ENCODE peak calls at places on chromosomes 13 and 19, in five cellular contexts. A is vagina, Y is sigmoid colon, N is stomach, K is SK-N-SH. C is an unnamed sample. For H3K4me1, the result is how much of the 10 kb centered on the place peaks cover.

GRCh38 chr19:45395524-45396388 is 9.1 kb downstream of the PPP1R13L start:
- DNase-seq in A (no peak), Y (no peak), N (no peak), K (no peak), C (no peak)

GRCh38 chr13:76991432-76991795 is 467 bp upstream of the CLN5 start:
- DNase-seq in A (peak), Y (peak), N (peak), K (no peak), C (peak)

GRCh38 chr13:67133476-67133875 is 96.7 kb downstream of the PCDH9 start:
- DNase-seq in A (no peak), Y (no peak), N (no peak), K (no peak), C (no peak)

GRCh38 chr19:48487944-48488343 is 18.8 kb downstream of the CYTH2 start:
- DNase-seq in A (no peak), Y (no peak), N (peak), K (no peak), C (no peak)

GRCh38 chr13:50149932-50150331 is 134.7 kb downstream of the KCNRG start:
- DNase-seq in A (no peak), Y (no peak), N (peak), K (no peak), C (no peak)

GRCh38 chr13:76965759-76966421 is 17.6 kb downstream of the ACOD1 start:
- DNase-seq in A (no peak), Y (peak), N (peak), K (peak), C (no peak)

GRCh38 chr13:23182142-23182541 is 1.4 kb downstream of the SGCG start:
- DNase-seq in A (no peak), Y (no peak), N (no peak), K (no peak), C (no peak)

GRCh38 chr13:25375727-25376358 is 4.1 kb downstream of the ATP8A2 start:
- DNase-seq in A (no peak), Y (no peak), N (no peak), K (peak), C (no peak)

GRCh38 chr19:54062643-54063042 is 1.1 kb downstream of the VSTM1 start:
- DNase-seq in A (no peak), Y (peak), N (no peak), K (no peak), C (peak)

GRCh38 chr19:46579286-46579944 is 21.7 kb upstream of the CALM3 start:
- DNase-seq in A (no peak), Y (no peak), N (no peak), K (peak), C (no peak)

GRCh38 chr19:47681388-47681787 is 31.8 kb upstream of the EHD2 start:
- DNase-seq in A (no peak), Y (no peak), N (no peak), K (no peak), C (no peak)

GRCh38 chr19:46461537-46461936 is 9.8 kb downstream of the PNMA8A start:
- DNase-seq in A (no peak), Y (no peak), N (no peak), K (no peak), C (no peak)

GRCh38 chr13:43963726-43964125 is 84.0 kb downstream of the LACC1 start:
- DNase-seq in A (no peak), Y (no peak), N (no peak), K (no peak), C (no peak)

GRCh38 chr13:27641711-27642502 is 20.2 kb downstream of the POLR1D start:
- DNase-seq in A (no peak), Y (no peak), N (no peak), K (no peak), C (no peak)

GRCh38 chr13:19156013-19156825 is 25.4 kb downstream of the TUBA3C start:
- DNase-seq in A (no peak), Y (peak), N (no peak), K (no peak), C (no peak)

GRCh38 chr13:100694722-100695644 is 20.4 kb upstream of the TMTC4 start:
- DNase-seq in A (no peak), Y (no peak), N (peak), K (peak), C (peak)

GRCh38 chr19:33404916-33405315 is 31.4 kb downstream of the CEBPG start:
- DNase-seq in A (no peak), Y (peak), N (no peak), K (no peak), C (peak)

GRCh38 chr19:45154064-45154827 is 6.5 kb downstream of the NKPD1 start:
- DNase-seq in A (no peak), Y (no peak), N (no peak), K (no peak), C (no peak)

GRCh38 chr19:32098953-32099352 is 246.5 kb upstream of the ZNF507 start:
- DNase-seq in A (no peak), Y (no peak), N (no peak), K (no peak), C (no peak)

GRCh38 chr19:39310558-39311311 is 9.9 kb downstream of the LRFN1 start:
- DNase-seq in A (no peak), Y (no peak), N (no peak), K (no peak), C (peak)

GRCh38 chr19:37932985-37933953 is 26.3 kb downstream of the SIPA1L3 start:
- DNase-seq in A (no peak), Y (no peak), N (peak), K (peak), C (no peak)

GRCh38 chr19:58228584-58229254 is at the start of gene ZNF544:
- DNase-seq in A (no peak), Y (peak), N (peak), K (peak), C (peak)

GRCh38 chr13:106382569-106382968 is 152.9 kb downstream of the EFNB2 start:
- DNase-seq in A (no peak), Y (no peak), N (no peak), K (no peak), C (no peak)

GRCh38 chr19:33805840-33806433 is 9.3 kb downstream of the KCTD15 start:
- DNase-seq in A (no peak), Y (no peak), N (no peak), K (no peak), C (no peak)

GRCh38 chr13:29740961-29741360 is 109.5 kb downstream of the UBL3 start:
- DNase-seq in A (no peak), Y (no peak), N (no peak), K (no peak), C (no peak)

GRCh38 chr19:47608074-47608907 is 643 bp upstream of the BICRA start:
- DNase-seq in A (peak), Y (peak), N (peak), K (peak), C (peak)

GRCh38 chr13:49400755-49401659 is 42.9 kb downstream of the CAB39L start:
- DNase-seq in A (no peak), Y (peak), N (peak), K (peak), C (no peak)

GRCh38 chr19:18607222-18608101 is 863 bp upstream of the CRLF1 start:
- DNase-seq in A (no peak), Y (no peak), N (no peak), K (peak), C (no peak)

GRCh38 chr13:79874396-79875360 is 393.7 kb downstream of the NDFIP2 start:
- DNase-seq in A (no peak), Y (no peak), N (no peak), K (no peak), C (no peak)

GRCh38 chr19:15124572-15125231 is 17.5 kb downstream of the SYDE1 start:
- DNase-seq in A (no peak), Y (peak), N (peak), K (peak), C (no peak)

GRCh38 chr13:28137556-28137955 is 789 bp upstream of the PAN3 start:
- DNase-seq in A (no peak), Y (no peak), N (no peak), K (no peak), C (no peak)

GRCh38 chr13:34926513-34926912 is 15.6 kb upstream of the NBEA start:
- DNase-seq in A (no peak), Y (no peak), N (no peak), K (no peak), C (no peak)

GRCh38 chr13:48221301-48222190 is 11.5 kb upstream of the ITM2B start:
- DNase-seq in A (no peak), Y (peak), N (no peak), K (no peak), C (no peak)

GRCh38 chr19:38685666-38686529 is 38.4 kb downstream of the ACTN4 start:
- DNase-seq in A (no peak), Y (no peak), N (no peak), K (peak), C (no peak)

GRCh38 chr19:54469496-54469934 is 3.6 kb downstream of the CDC42EP5 start:
- DNase-seq in A (no peak), Y (no peak), N (peak), K (no peak), C (no peak)

GRCh38 chr13:92436927-92437326 is 789.7 kb upstream of the GPC6 start:
- DNase-seq in A (no peak), Y (no peak), N (no peak), K (no peak), C (no peak)

GRCh38 chr13:50268500-50268899 is 253.3 kb downstream of the KCNRG start:
- DNase-seq in A (no peak), Y (no peak), N (no peak), K (peak), C (no peak)

DNA sequence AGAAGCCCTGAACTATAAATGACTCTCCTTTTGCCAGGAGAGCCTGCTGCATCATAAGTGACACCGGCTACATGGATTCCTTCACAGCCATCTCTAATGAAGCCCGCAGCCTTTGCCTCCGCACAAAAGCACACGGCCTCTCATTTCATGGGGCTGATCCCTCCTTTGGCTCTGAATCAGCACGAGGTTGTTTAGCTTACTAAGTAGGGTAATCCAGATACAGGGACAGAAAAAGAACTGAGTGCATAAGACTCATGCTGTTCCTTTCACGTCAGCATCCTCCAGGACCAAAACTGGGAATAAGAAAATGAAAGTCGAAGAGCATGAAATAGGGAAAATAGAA is 136.3 kb downstream of the DCT start:
- DNase-seq in A (peak), Y (no peak), N (no peak), K (no peak), C (no peak)
- TF ChIP-seq POLR2AphosphoS5 in A (no peak), Y (peak), N (no peak), K (no peak), C (no peak)

DNA sequence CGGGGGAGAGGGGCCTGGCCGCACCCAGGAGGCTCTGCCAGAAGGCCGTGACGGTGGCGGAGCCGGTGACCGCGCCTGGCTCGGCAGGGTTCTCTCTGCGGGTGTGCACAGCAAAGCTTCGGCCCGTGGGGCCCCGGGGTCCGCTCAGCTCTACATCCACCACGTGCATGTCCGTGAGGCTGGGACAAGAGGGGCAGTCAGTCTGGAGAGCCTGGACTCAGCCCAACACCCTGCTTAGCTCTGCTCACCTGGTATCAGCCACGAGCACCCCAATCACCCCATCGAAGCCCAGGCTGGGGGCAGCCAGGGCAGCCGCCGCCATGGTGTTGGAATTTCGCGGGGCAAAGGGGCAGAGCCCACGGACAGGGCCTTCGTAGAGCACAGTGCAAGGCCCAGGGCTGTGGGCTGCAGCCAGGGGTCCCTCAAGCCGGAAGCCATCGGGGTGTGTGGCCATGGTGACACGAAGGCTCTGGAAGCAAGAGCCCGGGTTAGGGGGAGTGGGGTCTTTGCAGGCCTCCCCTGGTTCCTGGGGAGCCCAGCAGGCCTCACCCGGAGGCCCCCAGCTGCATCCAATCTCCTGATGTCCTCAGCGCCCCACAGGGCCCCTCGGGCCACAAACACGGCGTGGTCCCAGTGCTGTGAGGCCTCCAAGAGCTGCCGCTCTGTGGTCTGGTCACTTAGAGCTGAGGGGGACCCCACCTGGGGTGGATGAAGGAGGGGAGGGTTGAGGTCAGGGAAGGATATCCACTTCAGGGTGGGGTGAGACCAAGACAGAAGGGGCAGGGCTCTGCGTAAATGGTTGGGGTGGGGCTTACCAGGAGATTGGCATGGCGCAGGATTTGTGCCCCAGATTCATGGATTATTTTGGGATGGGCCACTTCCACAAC is 1.4 kb downstream of the ASPDH start:
- DNase-seq in A (no peak), Y (no peak), N (no peak), K (no peak), C (peak)
- H3K4me3 ChIP-seq in A (no peak), Y (no peak), N (peak), K (peak), C (peak)

GRCh38 chr19:954672-955494 is 29.0 kb downstream of the ARID3A start:
- DNase-seq in A (no peak), Y (no peak), N (no peak), K (no peak), C (no peak)

GRCh38 chr19:958967-959685 is 25.0 kb upstream of the WDR18 start:
- DNase-seq in A (no peak), Y (no peak), N (no peak), K (no peak), C (no peak)

GRCh38 chr19:954272-954671 is 28.4 kb downstream of the ARID3A start:
- DNase-seq in A (no peak), Y (no peak), N (no peak), K (no peak), C (no peak)

GRCh38 chr19:955803-956746 is 28.1 kb upstream of the WDR18 start:
- DNase-seq in A (no peak), Y (no peak), N (no peak), K (no peak), C (no peak)

GRCh38 chr19:956747-957451 is 27.2 kb upstream of the WDR18 start:
- DNase-seq in A (no peak), Y (no peak), N (no peak), K (peak), C (no peak)
- H3K4me1 ChIP-seq in A (under half), Y (under half), N (under half), K (under half), C (under half)

GRCh38 chr19:35994868-35995654 is at the start of gene SDHAF1:
- DNase-seq in A (peak), Y (peak), N (peak), K (peak), C (peak)
- TF ChIP-seq POLR2AphosphoS5 in A (peak), Y (peak), N (peak), K (peak), C (peak)

C was measured in spleen.